ENCODE peak calls at places on chromosomes 11 and 22, in six cellular contexts. One of them, this sample, is unnamed.

GRCh38 chr22:22487869-22488597 is 20.5 kb downstream of the ZNF280B start:
- DNase-seq in mammary epithelial cell: no peak
- DNase-seq in A549: no peak
- DNase-seq in endothelial cell of umbilical vein: no peak
- DNase-seq in AG09309: no peak
- DNase-seq in GM13977: no peak
- DNase-seq in this sample: no peak

GRCh38 chr22:24186892-24187670 is 5.8 kb downstream of the SUSD2 start:
- DNase-seq in mammary epithelial cell: no peak
- DNase-seq in GM13977: no peak
- DNase-seq in AG09309: no peak
- DNase-seq in A549: no peak
- DNase-seq in endothelial cell of umbilical vein: no peak
- DNase-seq in this sample: no peak

GRCh38 chr11:71247551-71248250 is 4.7 kb downstream of the SHANK2 start:
- DNase-seq in endothelial cell of umbilical vein: no peak
- DNase-seq in A549: no peak
- DNase-seq in GM13977: no peak
- DNase-seq in mammary epithelial cell: no peak
- DNase-seq in AG09309: no peak
- DNase-seq in this sample: no peak

GRCh38 chr11:95134491-95134890 is 44.8 kb downstream of the ENDOD1 start:
- DNase-seq in A549: peak; percentile 30
- DNase-seq in GM13977: no peak
- DNase-seq in AG09309: peak; percentile 73
- DNase-seq in endothelial cell of umbilical vein: no peak
- DNase-seq in mammary epithelial cell: peak; percentile 99
- DNase-seq in this sample: no peak

GRCh38 chr11:123473941-123474668 is 44.0 kb downstream of the GRAMD1B start:
- DNase-seq in A549: peak; percentile 70
- DNase-seq in GM13977: no peak
- DNase-seq in endothelial cell of umbilical vein: peak; percentile 91
- DNase-seq in mammary epithelial cell: peak; percentile 32
- DNase-seq in AG09309: peak; percentile 91
- DNase-seq in this sample: peak; percentile 56

GRCh38 chr11:36818410-36818809 is 220.4 kb upstream of the RAG2 start:
- DNase-seq in GM13977: no peak
- DNase-seq in AG09309: no peak
- DNase-seq in A549: peak; percentile 37
- DNase-seq in mammary epithelial cell: no peak
- DNase-seq in endothelial cell of umbilical vein: no peak
- DNase-seq in this sample: no peak

GRCh38 chr11:15819679-15820286 is 536.6 kb downstream of the SOX6 start:
- DNase-seq in mammary epithelial cell: peak; percentile 64
- DNase-seq in A549: peak; percentile 60
- DNase-seq in GM13977: peak; percentile 34
- DNase-seq in endothelial cell of umbilical vein: peak; percentile 61
- DNase-seq in AG09309: no peak
- DNase-seq in this sample: no peak

GRCh38 chr11:67584205-67584880 is 731 bp downstream of the GSTP1 start:
- DNase-seq in AG09309: peak; percentile 14
- DNase-seq in GM13977: peak; percentile 43
- DNase-seq in mammary epithelial cell: peak; percentile 83
- DNase-seq in A549: no peak
- DNase-seq in endothelial cell of umbilical vein: peak; percentile 48
- DNase-seq in this sample: peak; percentile 25

GRCh38 chr11:46557684-46558151 is 36.1 kb downstream of the AMBRA1 start:
- DNase-seq in AG09309: no peak
- DNase-seq in endothelial cell of umbilical vein: no peak
- DNase-seq in mammary epithelial cell: peak; percentile 45
- DNase-seq in A549: peak; percentile 67
- DNase-seq in GM13977: no peak
- DNase-seq in this sample: no peak

GRCh38 chr11:76672431-76673163 is 2.0 kb upstream of the LRRC32 start:
- DNase-seq in endothelial cell of umbilical vein: no peak
- DNase-seq in GM13977: peak; percentile 77
- DNase-seq in mammary epithelial cell: no peak
- DNase-seq in AG09309: no peak
- DNase-seq in A549: no peak
- DNase-seq in this sample: no peak

GRCh38 chr11:94928146-94928995 is 45.0 kb downstream of the CWC15 start:
- DNase-seq in mammary epithelial cell: no peak
- DNase-seq in endothelial cell of umbilical vein: peak; percentile 20
- DNase-seq in GM13977: no peak
- DNase-seq in AG09309: no peak
- DNase-seq in A549: no peak
- DNase-seq in this sample: no peak

GRCh38 chr11:67600324-67601029 is 6.3 kb upstream of the NDUFV1 start:
- DNase-seq in AG09309: no peak
- DNase-seq in A549: no peak
- DNase-seq in GM13977: peak; percentile 64
- DNase-seq in endothelial cell of umbilical vein: no peak
- DNase-seq in mammary epithelial cell: no peak
- DNase-seq in this sample: no peak

GRCh38 chr11:44634401-44635281 is 69.2 kb downstream of the CD82 start:
- DNase-seq in mammary epithelial cell: peak; percentile 61
- DNase-seq in endothelial cell of umbilical vein: peak; percentile 75
- DNase-seq in AG09309: no peak
- DNase-seq in GM13977: no peak
- DNase-seq in A549: peak; percentile 60
- DNase-seq in this sample: peak; percentile 11

GRCh38 chr11:111526501-111526900 is 11.9 kb downstream of the HOATZ start:
- DNase-seq in AG09309: no peak
- DNase-seq in GM13977: peak; percentile 61
- DNase-seq in endothelial cell of umbilical vein: no peak
- DNase-seq in mammary epithelial cell: peak; percentile 92
- DNase-seq in A549: peak; percentile 49
- DNase-seq in this sample: no peak

GRCh38 chr11:31487848-31488247 is 21.6 kb downstream of the IMMP1L start:
- DNase-seq in mammary epithelial cell: peak; percentile 18
- DNase-seq in AG09309: peak; percentile 10
- DNase-seq in GM13977: no peak
- DNase-seq in A549: peak; percentile 68
- DNase-seq in endothelial cell of umbilical vein: peak; percentile 74
- DNase-seq in this sample: peak; percentile 28

GRCh38 chr11:16827139-16827538 is 88.7 kb downstream of the C11orf58 start:
- DNase-seq in endothelial cell of umbilical vein: no peak
- DNase-seq in GM13977: no peak
- DNase-seq in A549: no peak
- DNase-seq in mammary epithelial cell: no peak
- DNase-seq in AG09309: no peak
- DNase-seq in this sample: no peak

GRCh38 chr11:58741127-58741526 is 9.4 kb upstream of the GLYAT start:
- DNase-seq in AG09309: no peak
- DNase-seq in A549: no peak
- DNase-seq in mammary epithelial cell: no peak
- DNase-seq in endothelial cell of umbilical vein: no peak
- DNase-seq in GM13977: no peak
- DNase-seq in this sample: no peak

GRCh38 chr11:133903875-133904817 is 52.6 kb downstream of the IGSF9B start:
- DNase-seq in endothelial cell of umbilical vein: no peak
- DNase-seq in mammary epithelial cell: no peak
- DNase-seq in GM13977: no peak
- DNase-seq in AG09309: no peak
- DNase-seq in A549: no peak
- DNase-seq in this sample: no peak

GRCh38 chr11:118912742-118913410 is 12.8 kb downstream of the BCL9L start:
- DNase-seq in AG09309: no peak
- DNase-seq in GM13977: no peak
- DNase-seq in mammary epithelial cell: peak; percentile 74
- DNase-seq in endothelial cell of umbilical vein: peak; percentile 58
- DNase-seq in A549: peak; percentile 62
- DNase-seq in this sample: no peak

GRCh38 chr22:41996826-41997225 is 1.8 kb upstream of the WBP2NL start:
- DNase-seq in GM13977: no peak
- DNase-seq in AG09309: no peak
- DNase-seq in endothelial cell of umbilical vein: no peak
- DNase-seq in A549: no peak
- DNase-seq in mammary epithelial cell: no peak
- DNase-seq in this sample: no peak

GRCh38 chr11:132082566-132082965 is 712.2 kb downstream of the NTM start:
- DNase-seq in A549: no peak
- DNase-seq in endothelial cell of umbilical vein: no peak
- DNase-seq in GM13977: no peak
- DNase-seq in AG09309: no peak
- DNase-seq in mammary epithelial cell: no peak
- DNase-seq in this sample: no peak

GRCh38 chr11:17171342-17171741 is 36.4 kb downstream of the PIK3C2A start:
- DNase-seq in mammary epithelial cell: no peak
- DNase-seq in endothelial cell of umbilical vein: peak; percentile 25
- DNase-seq in GM13977: no peak
- DNase-seq in AG09309: peak; percentile 11
- DNase-seq in A549: no peak
- DNase-seq in this sample: no peak

GRCh38 chr11:102367364-102367763 is 20.4 kb downstream of the BIRC2 start:
- DNase-seq in A549: peak; percentile 29
- DNase-seq in mammary epithelial cell: no peak
- DNase-seq in GM13977: no peak
- DNase-seq in AG09309: no peak
- DNase-seq in endothelial cell of umbilical vein: peak; percentile 66
- DNase-seq in this sample: no peak

GRCh38 chr11:132538642-132539041 is 993.7 kb downstream of the OPCML start:
- DNase-seq in A549: no peak
- DNase-seq in endothelial cell of umbilical vein: no peak
- DNase-seq in GM13977: no peak
- DNase-seq in mammary epithelial cell: no peak
- DNase-seq in AG09309: no peak
- DNase-seq in this sample: no peak

GRCh38 chr11:114705280-114706024 is 27.1 kb downstream of the NXPE2 start:
- DNase-seq in A549: no peak
- DNase-seq in endothelial cell of umbilical vein: no peak
- DNase-seq in mammary epithelial cell: no peak
- DNase-seq in GM13977: no peak
- DNase-seq in AG09309: no peak
- DNase-seq in this sample: no peak

GRCh38 chr11:6259638-6260019 is at the start of gene CCKBR:
- DNase-seq in A549: no peak
- DNase-seq in GM13977: no peak
- DNase-seq in AG09309: no peak
- DNase-seq in endothelial cell of umbilical vein: no peak
- DNase-seq in mammary epithelial cell: no peak
- DNase-seq in this sample: no peak

GRCh38 chr11:43923327-43924111 is 18.9 kb upstream of the C11orf96 start:
- DNase-seq in mammary epithelial cell: no peak
- DNase-seq in A549: peak; percentile 22
- DNase-seq in AG09309: no peak
- DNase-seq in endothelial cell of umbilical vein: peak; percentile 86
- DNase-seq in GM13977: no peak
- DNase-seq in this sample: no peak

DNA sequence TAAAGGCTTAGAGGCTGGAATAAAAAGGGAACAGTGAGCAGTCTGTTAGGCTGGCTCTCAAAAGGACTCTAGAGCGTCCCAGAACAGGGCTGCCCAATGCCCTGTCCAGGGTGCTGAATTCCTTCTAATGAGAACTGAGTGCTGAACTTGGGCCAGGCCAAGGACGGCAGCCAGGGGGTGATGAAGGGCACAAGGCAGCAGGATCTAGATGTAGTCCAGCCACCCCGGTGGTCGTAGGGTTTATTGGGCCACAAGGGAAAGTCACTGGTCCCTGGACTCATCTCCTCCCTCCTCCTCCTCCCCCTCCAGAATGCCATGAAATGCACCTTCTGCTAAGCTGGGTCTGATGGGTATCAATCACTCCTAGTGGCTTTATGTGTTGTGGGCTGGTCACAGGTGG is 19.2 kb downstream of the NPTXR start:
- DNase-seq in GM13977: peak; percentile 77
- DNase-seq in AG09309: no peak
- DNase-seq in A549: peak; percentile 49
- DNase-seq in endothelial cell of umbilical vein: peak; percentile 69
- DNase-seq in mammary epithelial cell: peak; percentile 57
- DNase-seq in this sample: peak; percentile 28
- TF ChIP-seq CTCF in GM13977: peak; percentile 24
- TF ChIP-seq CTCF in AG09309: peak; percentile 57
- TF ChIP-seq CTCF in A549: no peak
- TF ChIP-seq CTCF in endothelial cell of umbilical vein: peak; percentile 57
- TF ChIP-seq CTCF in mammary epithelial cell: peak; percentile 59
- TF ChIP-seq CTCF in this sample: peak; percentile 46

GRCh38 chr22:29105468-29105867 is 32.6 kb downstream of the KREMEN1 start:
- DNase-seq in A549: no peak
- DNase-seq in AG09309: no peak
- DNase-seq in GM13977: no peak
- DNase-seq in mammary epithelial cell: no peak
- DNase-seq in endothelial cell of umbilical vein: no peak
- DNase-seq in this sample: no peak
- TF ChIP-seq CTCF in A549: no peak
- TF ChIP-seq CTCF in AG09309: no peak
- TF ChIP-seq CTCF in GM13977: no peak
- TF ChIP-seq CTCF in mammary epithelial cell: no peak
- TF ChIP-seq CTCF in endothelial cell of umbilical vein: no peak
- TF ChIP-seq CTCF in this sample: no peak

DNA sequence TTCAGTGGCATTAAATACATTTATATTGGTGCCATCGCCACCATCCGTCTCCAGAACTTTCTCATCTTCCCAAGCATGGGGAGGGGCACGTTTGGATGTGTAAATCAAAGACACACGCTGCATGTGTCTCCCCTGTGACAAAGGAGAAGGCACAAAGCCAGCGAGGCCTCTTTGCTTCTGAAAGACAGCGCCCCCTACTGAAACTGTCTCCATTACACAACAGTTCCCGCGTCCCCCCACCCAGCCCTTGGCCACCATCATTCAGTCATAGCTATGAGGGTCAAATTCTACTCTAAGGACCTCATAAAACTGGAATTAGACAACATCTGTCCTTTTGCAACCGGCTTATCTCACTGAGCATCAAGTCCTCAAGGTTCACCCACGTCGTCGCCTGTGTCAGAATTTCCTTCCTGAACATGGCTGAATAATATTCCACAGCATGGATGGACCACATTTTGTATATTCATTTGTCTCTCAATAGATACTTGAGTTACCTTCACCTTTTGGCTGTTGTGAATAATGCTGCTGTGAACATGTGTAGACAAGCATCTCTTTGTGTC is 64.8 kb downstream of the IGF2 start:
- DNase-seq in AG09309: no peak
- DNase-seq in endothelial cell of umbilical vein: no peak
- DNase-seq in GM13977: no peak
- DNase-seq in A549: no peak
- DNase-seq in mammary epithelial cell: no peak
- DNase-seq in this sample: no peak
- TF ChIP-seq CTCF in AG09309: no peak
- TF ChIP-seq CTCF in endothelial cell of umbilical vein: peak; percentile 28
- TF ChIP-seq CTCF in GM13977: peak; percentile 33
- TF ChIP-seq CTCF in A549: peak; percentile 18
- TF ChIP-seq CTCF in mammary epithelial cell: peak; percentile 28
- TF ChIP-seq CTCF in this sample: no peak

DNA sequence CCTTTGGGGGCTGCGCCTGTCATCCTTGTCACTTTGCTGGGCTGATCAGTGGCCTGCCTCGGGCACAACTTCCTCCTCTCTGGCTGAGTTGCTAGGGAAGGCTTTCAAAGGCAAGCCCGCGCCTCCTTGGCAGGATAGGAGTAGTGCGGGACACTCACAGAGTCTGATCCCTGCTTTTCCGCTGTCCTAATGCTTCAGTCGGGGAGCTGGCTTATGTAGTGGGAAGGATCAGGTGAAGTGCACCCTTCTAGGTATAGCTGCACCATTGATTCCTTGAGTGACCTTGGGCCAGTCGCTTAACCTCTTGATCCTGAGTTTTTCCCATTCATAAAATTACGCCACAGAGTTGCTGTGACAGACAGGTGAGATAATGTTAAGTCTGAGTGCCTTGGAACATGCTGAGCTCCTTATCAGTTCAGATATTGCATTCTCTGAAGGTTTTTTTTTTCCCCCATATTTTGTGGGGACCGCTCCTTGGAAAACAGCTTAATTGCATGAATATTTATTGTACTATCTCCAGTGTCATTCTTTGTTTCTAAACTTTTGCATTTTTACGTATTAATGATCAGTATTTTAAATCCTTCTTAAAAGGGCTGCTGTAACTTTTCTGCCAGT is 943 bp downstream of the IPO7 start:
- DNase-seq in GM13977: peak; percentile 42
- DNase-seq in AG09309: no peak
- DNase-seq in mammary epithelial cell: no peak
- DNase-seq in A549: peak; percentile 56
- DNase-seq in endothelial cell of umbilical vein: no peak
- DNase-seq in this sample: no peak
- TF ChIP-seq CTCF in GM13977: no peak
- TF ChIP-seq CTCF in AG09309: no peak
- TF ChIP-seq CTCF in mammary epithelial cell: no peak
- TF ChIP-seq CTCF in A549: no peak
- TF ChIP-seq CTCF in endothelial cell of umbilical vein: no peak
- TF ChIP-seq CTCF in this sample: no peak

This sample was measured in AG09319.